ENCODE peak calls at places on chromosomes 5 and 9, in five cellular contexts. E, A, R, U and W are unnamed samples. For H3K4me1, the result is how much of the 10 kb centered on the place peaks cover.

GRCh38 chr9:78325343-78325742 is 28.4 kb downstream of the PSAT1 start:
- DNase-seq in A (peak), U (no peak), E (no peak), R (no peak), W (peak)

GRCh38 chr5:91281409-91281808 is 101.7 kb downstream of the ARRDC3 start:
- DNase-seq in U (peak), A (no peak), E (no peak), R (no peak), W (no peak)

GRCh38 chr5:126499742-126500396 is 76.7 kb downstream of the GRAMD2B start:
- DNase-seq in U (peak), E (no peak), A (no peak), R (no peak), W (no peak)

GRCh38 chr5:74409166-74409706 is 231.3 kb downstream of the ENC1 start:
- DNase-seq in E (no peak), R (peak), A (no peak), U (no peak), W (no peak)

GRCh38 chr5:122101636-122102285 is 23.7 kb upstream of the LOX start:
- DNase-seq in A (no peak), U (peak), E (no peak), R (no peak), W (no peak)

GRCh38 chr5:116778015-116778414 is 203.4 kb upstream of the SEMA6A start:
- DNase-seq in R (no peak), E (no peak), A (no peak), U (no peak), W (peak)

GRCh38 chr5:99807346-99807745 is 727.8 kb upstream of the FAM174A start:
- DNase-seq in R (no peak), E (no peak), U (no peak), A (no peak), W (no peak)

GRCh38 chr5:96149546-96149945 is 187.9 kb upstream of the ELL2 start:
- DNase-seq in A (no peak), E (no peak), U (peak), R (no peak), W (no peak)

GRCh38 chr5:109410389-109411174 is 808 bp upstream of the PJA2 start:
- DNase-seq in E (peak), U (peak), A (peak), R (peak), W (peak)

GRCh38 chr9:129888809-129889460 is 53.7 kb downstream of the USP20 start:
- DNase-seq in U (no peak), A (no peak), E (no peak), R (no peak), W (no peak)
- H3K4me1 ChIP-seq in U (under half), A (under half), E (under half), R (under half), W (under half)

GRCh38 chr5:58411372-58411771 is 48.5 kb downstream of the PLK2 start:
- DNase-seq in E (no peak), A (no peak), U (peak), R (no peak), W (no peak)
- H3K4me1 ChIP-seq in E (under half), A (under half), U (half or more), R (under half), W (under half)

GRCh38 chr9:71680189-71680983 is 87.9 kb downstream of the CEMIP2 start:
- DNase-seq in A (no peak), U (peak), R (no peak), E (no peak), W (no peak)

GRCh38 chr9:71677209-71677608 is 91.1 kb downstream of the CEMIP2 start:
- DNase-seq in U (no peak), E (no peak), R (no peak), A (no peak), W (no peak)

GRCh38 chr9:71676460-71676859 is 91.9 kb downstream of the CEMIP2 start:
- DNase-seq in R (no peak), U (no peak), A (no peak), E (no peak), W (no peak)

GRCh38 chr9:71681104-71681707 is 87.1 kb downstream of the CEMIP2 start:
- DNase-seq in R (no peak), A (no peak), U (no peak), E (no peak), W (no peak)

GRCh38 chr9:71678999-71679398 is 89.3 kb downstream of the CEMIP2 start:
- DNase-seq in R (no peak), A (no peak), E (no peak), U (no peak), W (no peak)
- H3K4me1 ChIP-seq in R (under half), A (under half), E (under half), U (half or more), W (under half)

GRCh38 chr5:170517411-170517810 is 13.6 kb downstream of the KCNIP1 start:
- DNase-seq in A (no peak), R (no peak), U (no peak), E (no peak), W (no peak)
- H3K4me1 ChIP-seq in A (under half), R (under half), U (under half), E (under half), W (under half)

GRCh38 chr5:175610381-175610780 is 47.5 kb upstream of the HRH2 start:
- DNase-seq in R (no peak), E (no peak), U (no peak), A (no peak), W (no peak)
- H3K4me1 ChIP-seq in R (under half), E (under half), U (under half), A (under half), W (under half)

GRCh38 chr9:110153431-110153830 is 54.5 kb downstream of the C9orf152 start:
- DNase-seq in A (no peak), E (no peak), U (no peak), R (no peak), W (no peak)
- H3K4me1 ChIP-seq in A (under half), E (under half), U (under half), R (under half), W (under half)

GRCh38 chr5:36214434-36214833 is 27.3 kb downstream of the NADK2 start:
- DNase-seq in E (no peak), A (no peak), R (no peak), U (no peak), W (no peak)

GRCh38 chr5:36217992-36218391 is 23.7 kb downstream of the NADK2 start:
- DNase-seq in U (no peak), E (no peak), R (no peak), A (no peak), W (no peak)

GRCh38 chr5:36217591-36217990 is 24.1 kb downstream of the NADK2 start:
- DNase-seq in R (no peak), A (no peak), U (no peak), E (no peak), W (no peak)

GRCh38 chr5:36215910-36216309 is 25.8 kb downstream of the NADK2 start:
- DNase-seq in U (no peak), R (no peak), E (no peak), A (no peak), W (no peak)
- H3K4me1 ChIP-seq in U (under half), R (under half), E (under half), A (under half), W (under half)

GRCh38 chr5:14174235-14174636 is 31.1 kb downstream of the TRIO start:
- DNase-seq in U (no peak), A (no peak), R (no peak), E (no peak), W (no peak)
- H3K4me1 ChIP-seq in U (half or more), A (under half), R (half or more), E (under half), W (under half)

GRCh38 chr9:129331772-129332512 is 153.9 kb upstream of the IER5L start:
- DNase-seq in E (no peak), A (no peak), U (no peak), R (no peak), W (no peak)
- H3K4me1 ChIP-seq in E (under half), A (under half), U (half or more), R (under half), W (under half)